ENCODE peak calls at places on chromosomes 4 and X, in nine cellular contexts. T, F, K, Z, B, E, J, N and U are unnamed samples.

GRCh38 chr4:1517592-1518411 is 111.6 kb upstream of the NKX1-1 start:
- DNase-seq in T (no peak), F (no peak), K (no peak), Z (no peak), B (no peak), E (no peak), J (peak; percentile 6), N (no peak), U (peak; percentile 4)

GRCh38 chr4:52651993-52652672 is 7.0 kb downstream of the USP46 start:
- DNase-seq in T (no peak), F (no peak), K (no peak), Z (no peak), B (no peak), E (no peak), J (no peak), N (no peak), U (no peak)

GRCh38 chrX:13985697-13986435 is 43.8 kb downstream of the GEMIN8 start:
- DNase-seq in T (no peak), F (no peak), K (no peak), Z (no peak), B (no peak), E (no peak), J (no peak), N (no peak), U (no peak)

GRCh38 chr4:181504846-181505374 is 738.3 kb upstream of the TENM3 start:
- DNase-seq in T (no peak), F (no peak), K (no peak), Z (no peak), B (no peak), E (no peak), J (no peak), N (no peak), U (no peak)

GRCh38 chr4:88878624-88879023 is 178.4 kb downstream of the FAM13A start:
- DNase-seq in T (no peak), F (no peak), K (no peak), Z (no peak), B (no peak), E (no peak), J (no peak), N (no peak), U (no peak)

GRCh38 chr4:156931267-156931666 is 40.3 kb downstream of the PDGFC start:
- DNase-seq in T (no peak), F (no peak), K (no peak), Z (no peak), B (peak; percentile 92), E (peak; percentile 26), J (no peak), N (peak; percentile 76), U (no peak)

GRCh38 chrX:53435997-53436396 is 1.8 kb upstream of the HSD17B10 start:
- DNase-seq in T (peak; percentile 56), F (peak; percentile 51), K (peak; percentile 77), Z (peak; percentile 21), B (peak; percentile 47), E (peak; percentile 71), J (peak; percentile 47), N (peak; percentile 53), U (peak; percentile 38)

GRCh38 chrX:71550578-71550977 is 17.7 kb downstream of the OGT start:
- DNase-seq in T (no peak), F (no peak), K (no peak), Z (no peak), B (no peak), E (no peak), J (no peak), N (no peak), U (no peak)

GRCh38 chr4:3713346-3713745 is 52.8 kb upstream of the ADRA2C start:
- DNase-seq in T (no peak), F (no peak), K (no peak), Z (no peak), B (no peak), E (no peak), J (no peak), N (no peak), U (no peak)

GRCh38 chr4:3851211-3851610 is 85.0 kb downstream of the ADRA2C start:
- DNase-seq in T (no peak), F (no peak), K (peak; percentile 54), Z (no peak), B (no peak), E (no peak), J (no peak), N (no peak), U (no peak)

GRCh38 chrX:139974496-139974895 is 9.2 kb upstream of the CXorf66 start:
- DNase-seq in T (no peak), F (no peak), K (no peak), Z (no peak), B (no peak), E (no peak), J (no peak), N (no peak), U (no peak)

GRCh38 chrX:48606091-48606490 is 8.8 kb downstream of the WDR13 start:
- DNase-seq in T (no peak), F (no peak), K (no peak), Z (no peak), B (no peak), E (no peak), J (no peak), N (no peak), U (no peak)
- TF ChIP-seq CTCF in T (no peak), F (no peak), K (peak; percentile 22), Z (no peak), B (no peak), E (no peak), J (no peak), N (peak; percentile 36), U (no peak)

DNA sequence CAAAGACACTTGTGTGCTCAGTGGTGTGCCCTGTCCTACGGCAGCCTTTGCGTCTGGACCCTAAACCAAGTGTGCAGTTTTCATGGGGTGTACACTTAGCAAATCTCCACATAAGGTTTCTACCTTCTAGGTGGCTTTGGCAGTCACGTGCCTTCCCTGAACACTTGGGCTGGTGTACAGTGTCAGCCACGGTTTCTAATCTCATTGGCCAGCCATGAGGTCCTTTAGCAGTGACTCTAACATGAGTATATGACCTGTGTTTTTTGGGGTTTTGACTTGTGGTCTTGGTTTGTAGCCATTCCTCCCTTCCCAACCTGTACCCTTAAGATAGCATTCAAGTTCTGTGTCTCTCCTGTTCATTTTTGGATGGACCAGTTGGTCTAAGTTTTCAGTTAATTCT is 76.3 kb downstream of the PTTG2 start:
- DNase-seq in T (no peak), F (no peak), K (no peak), Z (no peak), B (no peak), E (no peak), J (no peak), N (no peak), U (no peak)
- H3K36me3 ChIP-seq in T (no peaks in the 10 kb centered on the region), F (no peaks in the 10 kb centered on the region), K (no peaks in the 10 kb centered on the region), Z (no peaks in the 10 kb centered on the region), B (peaks cover 14% of the 10 kb centered on the region), E (no peaks in the 10 kb centered on the region), J (no peaks in the 10 kb centered on the region), N (no peaks in the 10 kb centered on the region), U (no peaks in the 10 kb centered on the region)

GRCh38 chrX:72554448-72555140 is 18.0 kb downstream of the HDAC8 start:
- DNase-seq in T (no peak), F (no peak), K (peak; percentile 74), Z (no peak), B (no peak), E (peak; percentile 65), J (no peak), N (peak; percentile 29), U (peak; percentile 8)
- TF ChIP-seq CTCF in T (no peak), F (no peak), K (peak; percentile 59), Z (no peak), B (no peak), E (peak; percentile 29), J (no peak), N (no peak), U (no peak)

GRCh38 chrX:153593811-153594500 is 5.0 kb downstream of the CCNQ start:
- DNase-seq in T (no peak), F (no peak), K (no peak), Z (no peak), B (no peak), E (no peak), J (no peak), N (no peak), U (no peak)
- H3K36me3 ChIP-seq in T (no peaks in the 10 kb centered on the region), F (no peaks in the 10 kb centered on the region), K (no peaks in the 10 kb centered on the region), Z (no peaks in the 10 kb centered on the region), B (no peaks in the 10 kb centered on the region), E (no peaks in the 10 kb centered on the region), J (no peaks in the 10 kb centered on the region), N (no peaks in the 10 kb centered on the region), U (no peaks in the 10 kb centered on the region)

DNA sequence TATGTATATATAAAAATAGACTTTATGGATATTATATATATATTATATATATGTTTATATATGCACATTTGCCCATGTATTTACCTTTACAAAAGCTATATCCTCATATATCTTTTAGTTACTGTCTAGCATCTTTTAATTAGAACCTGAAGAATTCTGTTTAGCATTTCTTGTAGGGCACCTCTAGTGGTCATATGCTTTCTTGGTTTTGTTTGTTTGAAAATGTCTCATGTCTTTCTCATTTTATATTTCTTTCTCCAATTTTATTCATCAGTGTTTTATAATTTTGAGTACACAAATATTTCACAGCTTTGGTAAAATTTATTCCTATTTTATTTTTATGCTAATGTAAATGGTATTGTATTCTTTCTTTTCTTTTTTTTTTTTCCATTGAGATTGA is 70.3 kb upstream of the SPIN4 start:
- DNase-seq in T (no peak), F (no peak), K (no peak), Z (no peak), B (no peak), E (no peak), J (no peak), N (no peak), U (no peak)
- TF ChIP-seq CTCF in T (no peak), F (no peak), K (peak; percentile 26), Z (no peak), B (no peak), E (no peak), J (no peak), N (no peak), U (no peak)

GRCh38 chr4:109495514-109495913 is 61.9 kb downstream of the SEC24B start:
- DNase-seq in T (no peak), F (no peak), K (no peak), Z (no peak), B (no peak), E (no peak), J (no peak), N (no peak), U (no peak)

GRCh38 chr4:109496875-109497274 is 63.2 kb upstream of the MCUB start:
- DNase-seq in T (no peak), F (no peak), K (no peak), Z (no peak), B (no peak), E (no peak), J (no peak), N (no peak), U (no peak)

GRCh38 chr4:109499513-109499912 is 60.5 kb upstream of the MCUB start:
- DNase-seq in T (no peak), F (no peak), K (no peak), Z (no peak), B (no peak), E (no peak), J (no peak), N (peak; percentile 2), U (no peak)

GRCh38 chr4:109497511-109497910 is 62.5 kb upstream of the MCUB start:
- DNase-seq in T (no peak), F (no peak), K (no peak), Z (no peak), B (no peak), E (no peak), J (no peak), N (no peak), U (no peak)

GRCh38 chr4:109494538-109494937 is 60.9 kb downstream of the SEC24B start:
- DNase-seq in T (no peak), F (no peak), K (no peak), Z (no peak), B (no peak), E (no peak), J (no peak), N (no peak), U (peak; percentile 14)
- H3K36me3 ChIP-seq in T (no peaks in the 10 kb centered on the region), F (no peaks in the 10 kb centered on the region), K (peaks cover 41% of the 10 kb centered on the region), Z (peaks cover 6% of the 10 kb centered on the region), B (peaks cover 32% of the 10 kb centered on the region), E (no peaks in the 10 kb centered on the region), J (peaks cover 7% of the 10 kb centered on the region), N (peaks cover 24% of the 10 kb centered on the region), U (no peaks in the 10 kb centered on the region)